ENCODE peak calls at places on chromosome 5, in eight cellular contexts. Y is neural progenitor cell, P is spleen, S is psoas muscle, U is astrocyte of the spinal cord, C is vagina, G is fibroblast of mammary gland, J is IMR-90. N is an unnamed sample.

GRCh38 chr5:72468606-72469005 is 38.6 kb downstream of the ZNF366 start:
- DNase-seq in Y (no peak), P (no peak), S (no peak), U (no peak), C (no peak), G (no peak), J (no peak), N (no peak)

GRCh38 chr5:177457239-177458121 is 10.9 kb downstream of the PRR7 start:
- DNase-seq in Y (peak), P (peak), S (peak), U (peak), C (no peak), G (peak), J (peak), N (peak)

GRCh38 chr5:67964619-67965018 is 250.9 kb upstream of the PIK3R1 start:
- DNase-seq in Y (no peak), P (no peak), S (no peak), U (no peak), C (no peak), G (no peak), J (no peak), N (no peak)

GRCh38 chr5:125595095-125595494 is 828.1 kb upstream of the GRAMD2B start:
- DNase-seq in Y (no peak), P (no peak), S (no peak), U (peak), C (no peak), G (no peak), J (peak), N (peak)

GRCh38 chr5:156532921-156533320 is 206.0 kb downstream of the SGCD start:
- DNase-seq in Y (no peak), P (no peak), S (no peak), U (no peak), C (no peak), G (no peak), J (no peak), N (no peak)

GRCh38 chr5:82942083-82942881 is 134.9 kb downstream of the TMEM167A start:
- DNase-seq in Y (no peak), P (no peak), S (no peak), U (no peak), C (no peak), G (no peak), J (no peak), N (no peak)

GRCh38 chr5:171954721-171955120 is 51.7 kb downstream of the FBXW11 start:
- DNase-seq in Y (no peak), P (no peak), S (no peak), U (peak), C (no peak), G (peak), J (peak), N (peak)

GRCh38 chr5:172731286-172732073 is 39.5 kb downstream of the DUSP1 start:
- DNase-seq in Y (no peak), P (no peak), S (no peak), U (no peak), C (no peak), G (peak), J (no peak), N (no peak)

GRCh38 chr5:96175090-96175489 is 213.4 kb upstream of the ELL2 start:
- DNase-seq in Y (no peak), P (no peak), S (no peak), U (no peak), C (no peak), G (peak), J (no peak), N (peak)

GRCh38 chr5:155485344-155485743 is 471.8 kb downstream of the KIF4B start:
- DNase-seq in Y (peak), P (no peak), S (no peak), U (no peak), C (no peak), G (no peak), J (no peak), N (no peak)

GRCh38 chr5:1570975-1571374 is 47.2 kb upstream of the LPCAT1 start:
- DNase-seq in Y (no peak), P (no peak), S (no peak), U (no peak), C (no peak), G (no peak), J (no peak), N (no peak)

GRCh38 chr5:78540335-78541057 is 108.1 kb downstream of the LHFPL2 start:
- DNase-seq in Y (peak), P (no peak), S (no peak), U (no peak), C (no peak), G (no peak), J (no peak), N (peak)

GRCh38 chr5:90866333-90866732 is 307.7 kb downstream of the ADGRV1 start:
- DNase-seq in Y (no peak), P (no peak), S (no peak), U (peak), C (no peak), G (peak), J (peak), N (peak)

GRCh38 chr5:40799248-40799647 is 1.1 kb upstream of the PRKAA1 start:
- DNase-seq in Y (no peak), P (no peak), S (no peak), U (no peak), C (no peak), G (no peak), J (peak), N (no peak)

GRCh38 chr5:110853267-110853666 is 114.5 kb downstream of the SLC25A46 start:
- DNase-seq in Y (no peak), P (no peak), S (no peak), U (peak), C (no peak), G (peak), J (peak), N (peak)

GRCh38 chr5:176436641-176437040 is 11.5 kb upstream of the FAF2 start:
- DNase-seq in Y (no peak), P (no peak), S (no peak), U (peak), C (peak), G (peak), J (peak), N (peak)

GRCh38 chr5:16497546-16497945 is 31.9 kb upstream of the ZNF622 start:
- DNase-seq in Y (no peak), P (no peak), S (no peak), U (no peak), C (no peak), G (no peak), J (no peak), N (no peak)

GRCh38 chr5:133446440-133446839 is 165.9 kb downstream of the FSTL4 start:
- DNase-seq in Y (no peak), P (no peak), S (no peak), U (no peak), C (no peak), G (no peak), J (no peak), N (no peak)

GRCh38 chr5:146071171-146071570 is 34.2 kb downstream of the PLAC8L1 start:
- DNase-seq in Y (no peak), P (no peak), S (no peak), U (no peak), C (no peak), G (no peak), J (no peak), N (no peak)

GRCh38 chr5:157506981-157507780 is 47.2 kb downstream of the NIPAL4 start:
- DNase-seq in Y (no peak), P (no peak), S (no peak), U (peak), C (no peak), G (peak), J (peak), N (peak)

GRCh38 chr5:11013793-11014192 is 252.8 kb upstream of the DAP start:
- DNase-seq in Y (no peak), P (no peak), S (no peak), U (no peak), C (no peak), G (no peak), J (no peak), N (no peak)

GRCh38 chr5:85049020-85049419 is 664.3 kb upstream of the EDIL3 start:
- DNase-seq in Y (peak), P (no peak), S (no peak), U (peak), C (no peak), G (peak), J (peak), N (peak)

GRCh38 chr5:173232499-173233346 is 2.3 kb downstream of the NKX2-5 start:
- DNase-seq in Y (peak), P (peak), S (no peak), U (no peak), C (no peak), G (no peak), J (no peak), N (no peak)

GRCh38 chr5:11851402-11851801 is 52.8 kb downstream of the CTNND2 start:
- DNase-seq in Y (peak), P (no peak), S (no peak), U (peak), C (no peak), G (peak), J (no peak), N (no peak)

GRCh38 chr5:159071382-159071781 is 28.3 kb downstream of the EBF1 start:
- DNase-seq in Y (no peak), P (no peak), S (no peak), U (no peak), C (no peak), G (no peak), J (no peak), N (no peak)

GRCh38 chr5:14244721-14245518 is 101.8 kb downstream of the TRIO start:
- DNase-seq in Y (no peak), P (no peak), S (no peak), U (peak), C (no peak), G (no peak), J (peak), N (no peak)

GRCh38 chr5:26942481-26942880 is 95.9 kb downstream of the CDH9 start:
- DNase-seq in Y (no peak), P (no peak), S (no peak), U (peak), C (no peak), G (no peak), J (peak), N (peak)

GRCh38 chr5:44952376-44952775 is 143.6 kb downstream of the MRPS30 start:
- DNase-seq in Y (peak), P (no peak), S (no peak), U (peak), C (no peak), G (peak), J (peak), N (peak)

GRCh38 chr5:44336708-44337107 is 52.5 kb downstream of the FGF10 start:
- DNase-seq in Y (no peak), P (no peak), S (no peak), U (no peak), C (no peak), G (no peak), J (no peak), N (no peak)

DNA sequence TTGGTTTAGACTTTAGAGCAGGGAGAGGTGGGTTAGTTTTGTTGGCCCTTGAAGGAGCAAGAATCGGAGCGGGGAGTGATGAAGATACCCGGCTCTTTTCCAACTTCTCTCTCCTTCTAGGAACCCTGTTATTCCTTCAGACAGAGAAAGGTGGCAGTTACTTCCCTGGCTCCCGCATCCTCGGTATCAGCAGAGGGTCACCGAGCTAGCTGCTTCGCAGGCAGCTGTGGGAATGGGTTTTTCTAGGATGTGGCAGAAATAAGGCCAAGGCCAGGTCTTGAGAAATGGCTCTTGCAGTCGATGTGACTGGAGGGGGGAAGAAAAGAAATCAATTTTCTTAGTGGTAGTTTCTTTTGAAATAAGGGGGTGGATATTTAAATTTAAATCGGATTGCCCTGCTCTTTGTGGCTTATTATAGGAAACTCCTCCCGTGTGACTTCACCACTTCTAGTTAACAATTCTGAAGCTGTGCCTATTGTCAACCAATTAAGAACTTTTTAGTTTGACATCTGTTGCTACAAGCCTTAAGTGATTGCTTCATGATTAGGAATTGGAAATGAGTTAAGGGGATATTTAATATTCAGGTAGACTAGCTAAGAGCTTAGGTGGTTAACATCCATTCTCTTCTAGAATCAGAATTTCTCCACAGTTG is 1.4 kb downstream of the SAP30L start:
- DNase-seq in Y (no peak), P (no peak), S (no peak), U (no peak), C (peak), G (no peak), J (no peak), N (no peak)
- TF ChIP-seq CTCF in Y (no peak), P (no peak), S (no peak), U (no peak), C (no peak), G (no peak), J (no peak), N (no peak)

DNA sequence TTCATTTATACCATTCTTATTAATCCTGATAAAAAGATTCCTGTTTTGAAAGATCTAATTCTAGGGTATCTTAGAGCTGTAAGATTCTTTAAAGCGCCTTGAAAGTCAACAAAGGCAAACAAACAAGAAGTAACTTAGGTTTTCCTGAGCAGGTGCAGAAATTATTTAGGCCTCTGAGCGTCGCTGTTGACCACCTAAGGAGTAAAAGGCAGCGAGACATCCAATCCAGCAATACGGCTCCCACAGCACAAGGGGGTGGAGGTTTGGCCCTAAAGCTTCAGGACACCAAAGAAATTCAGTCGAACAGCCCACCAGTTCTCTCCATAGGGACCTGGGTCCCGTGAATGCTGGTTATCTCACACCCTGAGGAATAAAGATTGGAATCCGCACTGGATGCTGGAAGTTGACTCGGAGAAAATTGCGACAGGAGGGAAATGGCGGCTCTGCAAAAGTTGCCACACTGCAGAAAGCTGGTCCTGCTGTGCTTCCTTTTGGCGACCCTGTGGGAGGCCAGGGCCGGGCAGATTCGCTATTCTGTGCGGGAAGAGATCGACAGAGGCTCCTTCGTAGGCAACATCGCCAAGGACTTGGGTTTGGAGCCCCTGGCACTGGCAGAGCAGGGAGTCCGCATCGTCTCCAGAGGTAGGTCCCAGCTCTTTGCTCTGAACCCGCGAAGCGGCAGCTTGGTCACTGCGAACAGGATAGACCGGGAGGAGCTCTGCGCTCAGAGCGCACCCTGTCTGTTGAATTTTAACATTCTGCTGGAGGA is at the start of gene PCDHGA2:
- DNase-seq in Y (peak), P (no peak), S (no peak), U (peak), C (no peak), G (peak), J (peak), N (peak)
- H3K4me3 ChIP-seq in Y (no peak), P (no peak), S (peak), U (peak), C (peak), G (peak), J (peak), N (peak)

GRCh38 chr5:148492351-148492750 is 108.6 kb downstream of the FBXO38 start:
- DNase-seq in Y (no peak), P (no peak), S (no peak), U (no peak), C (no peak), G (no peak), J (no peak), N (no peak)
- TF ChIP-seq CTCF in Y (no peak), P (no peak), S (no peak), U (no peak), C (no peak), G (no peak), J (no peak), N (no peak)

DNA sequence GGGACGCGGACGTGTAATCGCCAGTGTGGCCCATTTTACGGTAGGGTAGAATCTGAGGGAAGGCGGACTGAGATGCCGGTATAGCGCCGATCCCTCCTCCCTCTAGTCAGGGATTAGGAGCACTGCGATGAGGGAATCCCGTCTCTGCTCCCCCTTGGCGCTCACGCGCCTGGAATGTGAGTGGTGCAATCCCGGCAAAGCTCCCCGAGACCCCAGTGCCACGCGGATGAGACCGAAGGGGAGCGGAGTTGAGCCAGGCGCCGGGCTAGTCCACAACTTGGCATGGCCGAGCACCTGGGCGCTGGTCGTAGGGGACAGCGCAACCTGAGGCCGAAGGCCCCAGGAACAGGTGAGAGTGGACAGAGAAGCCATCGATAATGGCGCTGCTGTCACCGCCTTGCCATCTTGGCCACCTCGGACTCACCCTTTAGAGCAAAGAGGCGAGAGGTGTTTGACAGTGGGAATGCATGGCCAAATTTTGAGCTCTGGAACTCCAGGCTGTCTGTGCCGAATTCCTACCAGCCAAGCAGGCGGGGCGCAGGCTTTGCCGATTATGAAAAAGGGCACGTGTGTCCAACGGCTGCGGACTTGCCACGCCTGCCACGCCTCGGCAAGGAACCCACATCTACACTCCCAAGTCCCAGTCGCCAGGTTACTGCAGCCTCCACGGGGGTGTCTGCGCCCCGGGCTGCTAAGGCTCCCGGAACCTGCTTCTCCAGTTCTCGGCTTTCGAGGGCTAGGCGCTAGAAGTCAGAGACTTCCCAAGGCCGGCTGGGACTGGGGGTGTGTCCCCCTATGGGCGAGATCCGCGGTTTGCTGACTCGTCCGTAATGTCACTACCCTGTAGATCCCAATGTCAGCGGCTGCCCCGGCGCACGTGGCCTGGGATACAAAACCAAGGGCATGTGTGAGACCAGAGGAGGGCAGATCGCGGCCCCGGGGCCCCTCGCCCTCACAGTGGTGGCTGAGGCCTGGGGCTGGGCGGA is 2.6 kb downstream of the NPR3 start:
- DNase-seq in Y (peak), P (peak), S (no peak), U (peak), C (no peak), G (peak), J (peak), N (no peak)
- H3K4me3 ChIP-seq in Y (peak), P (peak), S (peak), U (peak), C (peak), G (peak), J (peak), N (peak)

DNA sequence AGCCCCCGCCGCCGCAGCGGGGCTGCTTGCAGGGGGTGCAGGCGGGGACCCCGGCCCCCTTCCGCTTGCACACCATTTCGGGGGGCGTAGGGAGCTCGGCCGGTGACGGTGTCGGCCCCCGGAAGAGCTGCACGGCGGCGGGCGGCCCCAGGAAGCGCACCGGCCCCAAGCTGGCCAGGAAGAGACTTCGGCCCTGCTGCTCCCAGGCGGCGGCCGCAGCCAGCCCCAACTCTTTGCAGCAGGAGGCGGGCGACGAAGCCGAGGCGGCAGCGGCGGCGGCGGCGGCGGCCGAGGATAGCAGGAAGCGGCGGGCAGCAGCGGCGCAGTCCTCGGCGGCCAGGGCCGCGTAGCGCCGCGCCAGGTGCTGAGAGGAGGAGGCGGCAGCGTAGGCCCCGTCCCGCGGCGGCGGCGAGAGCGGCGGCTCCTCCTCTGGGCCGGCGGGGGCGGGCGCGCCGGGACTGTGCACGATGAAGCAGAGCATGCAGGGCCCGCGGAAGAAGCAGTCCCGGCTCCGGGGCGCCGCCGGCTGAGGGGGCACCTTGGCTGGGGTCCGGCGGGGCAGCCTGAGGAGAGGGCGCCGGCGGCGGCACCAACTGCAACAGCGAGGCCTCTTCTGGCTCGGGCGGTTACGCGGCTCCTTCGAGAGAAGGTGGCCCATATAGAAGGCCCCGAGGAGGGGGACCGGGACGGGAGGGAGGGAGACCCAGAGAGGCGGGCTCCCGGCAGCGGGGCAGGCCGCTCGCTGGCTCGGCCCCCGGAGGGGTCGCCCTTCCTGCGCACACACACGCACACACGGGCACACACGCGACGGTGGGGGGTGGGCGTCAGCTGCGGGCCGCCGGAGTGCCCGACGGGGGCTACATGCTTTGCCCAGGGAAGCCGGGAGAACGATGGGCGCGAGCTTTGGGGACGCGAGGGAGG is 604 bp downstream of the FBXL17 start:
- DNase-seq in Y (peak), P (peak), S (peak), U (peak), C (no peak), G (peak), J (peak), N (peak)
- TF ChIP-seq CTCF in Y (no peak), P (no peak), S (no peak), U (no peak), C (no peak), G (no peak), J (no peak), N (no peak)

N was measured in fibroblast of pulmonary artery.